ENCODE peak calls at places on chromosomes 11 and 22, in five cellular contexts. P, G, D, I and T are unnamed samples. For H3K27me3 and H3K4me1, the result is how much of the 10 kb centered on the place peaks cover.

GRCh38 chr22:20271114-20271994 is 3.2 kb upstream of the RTN4R start:
- DNase-seq in P (no peak), G (no peak), D (no peak), I (no peak), T (no peak)

GRCh38 chr22:19523240-19524169 is 705 bp downstream of the CLDN5 start:
- DNase-seq in P (peak), G (peak), D (no peak), I (no peak), T (peak)

GRCh38 chr11:92423133-92423532 is 198.5 kb downstream of the FAT3 start:
- DNase-seq in P (no peak), G (no peak), D (no peak), I (no peak), T (no peak)

GRCh38 chr11:73283316-73284035 is 11.3 kb downstream of the P2RY6 start:
- DNase-seq in P (no peak), G (no peak), D (no peak), I (no peak), T (no peak)

GRCh38 chr22:45413368-45414211 is at the start of the genes RIBC2 and SMC1B:
- DNase-seq in P (peak), G (peak), D (peak), I (peak), T (peak)

GRCh38 chr22:20531404-20532181 is 24.2 kb downstream of the MED15 start:
- DNase-seq in P (peak), G (peak), D (peak), I (no peak), T (no peak)

GRCh38 chr22:20206709-20207215 is 55.9 kb upstream of the CCDC188 start:
- DNase-seq in P (no peak), G (no peak), D (no peak), I (no peak), T (no peak)

GRCh38 chr11:20113147-20113435 is 47.2 kb downstream of the DBX1 start:
- DNase-seq in P (no peak), G (peak), D (no peak), I (no peak), T (no peak)

GRCh38 chr22:27918351-27919221 is 470 bp downstream of the PITPNB start:
- DNase-seq in P (peak), G (peak), D (peak), I (peak), T (peak)

GRCh38 chr11:14381968-14382367 is 23.0 kb upstream of the RRAS2 start:
- DNase-seq in P (no peak), G (no peak), D (no peak), I (no peak), T (no peak)

GRCh38 chr11:86551286-86551685 is 121.1 kb downstream of the ME3 start:
- DNase-seq in P (no peak), G (peak), D (peak), I (no peak), T (no peak)

GRCh38 chr11:107956543-107956942 is 28.3 kb downstream of the RAB39A start:
- DNase-seq in P (no peak), G (no peak), D (no peak), I (no peak), T (no peak)

GRCh38 chr11:114026355-114026754 is 33.2 kb upstream of the ZBTB16 start:
- DNase-seq in P (peak), G (no peak), D (no peak), I (no peak), T (peak)

DNA sequence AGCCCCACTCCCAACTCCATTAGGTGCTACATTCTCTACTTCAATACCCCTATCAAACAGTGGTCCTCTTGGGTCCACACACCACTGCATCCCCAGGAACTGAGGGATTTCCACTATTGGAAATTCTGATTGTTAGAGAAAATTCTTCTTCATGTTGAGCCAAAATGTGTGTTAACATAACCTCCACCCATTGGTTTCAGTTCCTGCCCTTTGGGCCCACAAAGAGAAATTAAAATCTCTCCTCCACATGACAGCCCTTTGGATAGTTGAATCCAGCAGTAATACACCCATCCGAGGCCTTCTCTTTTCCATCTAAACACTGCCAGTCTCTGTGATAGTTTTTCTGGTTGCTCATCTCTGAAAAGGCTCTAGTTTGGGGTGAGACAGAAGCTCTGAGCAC is 2.1 kb downstream of the VSIG2 start:
- DNase-seq in P (no peak), G (no peak), D (no peak), I (no peak), T (no peak)
- H3K27me3 ChIP-seq in P (half or more), G (half or more), D (under half), I (under half), T (under half)

DNA sequence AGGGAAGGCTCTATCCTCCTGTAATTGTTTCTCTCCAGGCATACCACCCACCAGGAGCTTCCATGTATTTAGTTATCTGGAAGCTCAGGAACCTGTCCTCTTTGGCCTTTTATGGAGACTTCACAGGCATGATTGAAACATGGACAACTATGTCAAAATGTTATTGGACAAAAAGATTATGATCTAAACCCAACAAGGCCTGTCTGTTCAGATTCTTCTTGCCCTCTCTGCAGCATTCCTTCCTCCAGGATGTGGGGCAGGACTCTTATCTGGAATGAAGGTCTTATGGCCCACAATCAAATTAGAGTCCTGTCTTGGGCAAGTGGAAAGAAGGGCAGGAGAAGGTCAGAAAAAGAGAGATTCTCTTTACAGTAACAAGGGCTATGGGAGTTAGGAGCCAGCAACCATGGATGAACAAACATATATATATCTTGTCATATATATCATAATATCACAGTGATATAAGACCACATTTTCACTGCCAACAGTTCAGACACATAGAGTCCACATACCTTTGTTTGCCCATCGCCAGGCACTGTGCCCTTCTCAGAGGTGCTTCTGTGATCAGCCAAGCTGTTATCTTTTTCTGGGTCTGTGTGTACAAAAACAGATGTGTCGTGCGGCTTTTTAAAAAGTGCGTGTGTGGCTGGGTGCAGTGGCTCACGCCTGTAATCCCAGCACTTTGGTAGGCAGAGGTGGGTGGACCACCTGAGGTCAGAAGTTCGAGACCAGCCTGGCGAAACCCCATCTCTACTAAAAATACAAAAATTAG is 42.5 kb upstream of the SUSD2 start:
- DNase-seq in P (no peak), G (no peak), D (no peak), I (no peak), T (no peak)
- H3K4me1 ChIP-seq in P (under half), G (under half), D (under half), I (under half), T (under half)

DNA sequence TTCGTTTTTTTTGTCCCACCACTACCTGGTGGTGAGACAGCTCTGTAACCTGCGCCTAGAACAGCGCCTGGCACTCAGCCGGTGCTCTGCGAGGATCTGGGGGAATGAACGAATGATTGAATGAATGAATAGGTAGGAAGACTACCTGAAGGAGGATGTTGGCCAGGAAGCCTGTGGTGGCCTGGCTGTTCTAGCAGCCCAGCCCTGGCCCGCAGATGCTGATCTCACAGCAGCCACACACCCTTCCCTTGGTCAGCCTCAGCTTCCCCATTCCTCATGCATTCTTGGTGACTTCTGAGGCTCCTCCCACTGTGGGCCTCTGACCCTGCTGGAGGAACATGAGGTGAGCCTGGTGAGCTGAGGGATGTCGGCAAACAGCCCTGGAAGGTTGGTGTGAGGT is 3.7 kb downstream of the TRPM5 start:
- DNase-seq in P (no peak), G (no peak), D (no peak), I (no peak), T (no peak)
- H3K27me3 ChIP-seq in P (half or more), G (under half), D (under half), I (under half), T (under half)

DNA sequence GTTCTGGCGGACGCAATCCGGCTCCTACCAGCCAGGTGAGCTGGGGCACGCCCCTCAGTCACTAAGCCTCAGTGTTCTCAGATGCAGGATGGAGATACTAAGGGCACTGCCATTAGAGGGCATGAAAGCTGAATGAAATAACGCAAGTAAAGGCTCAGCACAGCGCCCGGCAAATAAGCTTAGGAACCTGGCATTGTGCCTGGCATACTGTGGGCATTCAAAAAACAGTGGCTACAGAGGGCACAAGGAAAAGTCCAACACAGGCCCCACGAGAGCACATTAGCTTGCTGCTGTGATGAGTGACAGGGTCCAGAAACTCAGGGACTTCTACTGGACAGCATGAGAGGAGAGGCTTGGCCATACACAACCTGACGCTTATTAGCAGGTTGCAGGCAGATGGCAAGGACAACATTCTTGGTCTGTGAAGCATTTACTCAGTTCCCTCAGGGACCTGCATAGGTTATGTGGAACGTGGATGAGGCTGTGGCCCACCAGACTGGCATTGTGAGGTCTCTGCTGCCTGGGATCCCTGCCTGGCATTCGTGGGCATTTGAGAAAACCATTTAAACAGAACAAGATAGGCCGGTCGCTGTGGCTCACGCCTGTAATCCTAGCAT is 12.2 kb downstream of the TXN2 start:
- DNase-seq in P (no peak), G (no peak), D (no peak), I (no peak), T (no peak)
- H3K4me1 ChIP-seq in P (under half), G (under half), D (under half), I (under half), T (under half)

GRCh38 chr11:128318856-128319474 is 268.4 kb downstream of the ETS1 start:
- DNase-seq in P (no peak), G (no peak), D (no peak), I (no peak), T (peak)

GRCh38 chr11:128311742-128312719 is 275.3 kb downstream of the ETS1 start:
- DNase-seq in P (no peak), G (no peak), D (no peak), I (no peak), T (no peak)

GRCh38 chr11:128313931-128314330 is 273.4 kb downstream of the ETS1 start:
- DNase-seq in P (no peak), G (no peak), D (no peak), I (no peak), T (no peak)

GRCh38 chr11:128316541-128317206 is 270.7 kb downstream of the ETS1 start:
- DNase-seq in P (no peak), G (no peak), D (no peak), I (no peak), T (no peak)

GRCh38 chr11:128315933-128316332 is 271.4 kb downstream of the ETS1 start:
- DNase-seq in P (no peak), G (no peak), D (no peak), I (no peak), T (no peak)
- H3K27me3 ChIP-seq in P (under half), G (under half), D (under half), I (under half), T (under half)

DNA sequence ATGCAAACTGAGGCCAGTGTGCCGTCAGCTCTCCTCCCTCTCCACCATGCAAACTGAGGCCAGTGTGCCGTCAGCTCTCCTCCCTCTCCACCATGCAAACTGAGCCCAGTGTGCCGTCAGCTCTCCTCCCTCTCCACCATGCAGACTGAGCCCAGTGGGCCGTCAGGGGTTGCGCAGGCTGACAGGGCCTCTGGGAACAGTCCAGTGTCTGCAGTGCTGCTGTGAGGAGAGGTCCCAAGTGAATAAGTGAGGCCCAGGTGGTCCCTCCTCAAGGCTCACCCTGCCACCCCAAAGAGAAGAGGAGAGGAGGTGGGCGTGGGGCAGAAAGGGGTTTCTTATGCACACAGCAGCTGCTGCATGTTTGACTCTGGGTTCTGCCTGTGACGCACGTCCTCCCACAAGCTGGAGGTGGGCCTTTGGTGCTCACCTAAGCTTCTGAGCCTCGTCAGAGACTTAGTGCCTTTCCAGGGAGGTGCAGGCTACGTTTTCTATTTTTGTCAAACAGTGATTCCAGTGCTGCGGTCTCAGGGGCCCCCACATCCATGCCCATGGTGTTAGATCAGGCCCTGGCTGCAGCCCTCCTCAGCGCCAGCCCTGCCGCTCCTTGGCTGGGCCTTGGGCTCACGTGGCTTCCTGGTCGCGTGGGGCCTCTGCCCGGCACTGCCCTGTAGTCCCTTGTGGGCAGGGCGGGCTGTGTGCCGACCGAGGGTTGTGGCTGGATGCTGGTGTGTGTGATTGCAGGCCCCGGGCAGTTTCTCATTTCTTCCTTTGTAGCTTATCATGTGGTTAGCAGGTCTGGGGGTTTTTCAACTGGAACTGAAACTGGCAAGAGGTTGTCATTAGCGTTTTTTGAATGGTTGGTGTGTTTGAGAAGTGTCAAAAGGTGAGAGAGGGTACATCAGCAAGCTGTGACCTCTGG is 7.1 kb downstream of the TPCN2 start:
- DNase-seq in P (no peak), G (no peak), D (no peak), I (peak), T (no peak)
- H3K4me1 ChIP-seq in P (under half), G (under half), D (under half), I (under half), T (under half)

GRCh38 chr22:49271369-49271727 is 556.3 kb downstream of the BRD1 start:
- DNase-seq in P (no peak), G (no peak), D (no peak), I (no peak), T (no peak)
- H3K27me3 ChIP-seq in P (half or more), G (under half), D (under half), I (under half), T (under half)

GRCh38 chr11:128493570-128493965 is 93.8 kb downstream of the ETS1 start:
- DNase-seq in P (no peak), G (no peak), D (no peak), I (no peak), T (no peak)

GRCh38 chr11:128492903-128493569 is 94.3 kb downstream of the ETS1 start:
- DNase-seq in P (no peak), G (no peak), D (no peak), I (no peak), T (no peak)

GRCh38 chr11:128496684-128497056 is 90.7 kb downstream of the ETS1 start:
- DNase-seq in P (no peak), G (no peak), D (no peak), I (no peak), T (no peak)

GRCh38 chr11:128496249-128496648 is 91.1 kb downstream of the ETS1 start:
- DNase-seq in P (no peak), G (no peak), D (no peak), I (no peak), T (no peak)

DNA sequence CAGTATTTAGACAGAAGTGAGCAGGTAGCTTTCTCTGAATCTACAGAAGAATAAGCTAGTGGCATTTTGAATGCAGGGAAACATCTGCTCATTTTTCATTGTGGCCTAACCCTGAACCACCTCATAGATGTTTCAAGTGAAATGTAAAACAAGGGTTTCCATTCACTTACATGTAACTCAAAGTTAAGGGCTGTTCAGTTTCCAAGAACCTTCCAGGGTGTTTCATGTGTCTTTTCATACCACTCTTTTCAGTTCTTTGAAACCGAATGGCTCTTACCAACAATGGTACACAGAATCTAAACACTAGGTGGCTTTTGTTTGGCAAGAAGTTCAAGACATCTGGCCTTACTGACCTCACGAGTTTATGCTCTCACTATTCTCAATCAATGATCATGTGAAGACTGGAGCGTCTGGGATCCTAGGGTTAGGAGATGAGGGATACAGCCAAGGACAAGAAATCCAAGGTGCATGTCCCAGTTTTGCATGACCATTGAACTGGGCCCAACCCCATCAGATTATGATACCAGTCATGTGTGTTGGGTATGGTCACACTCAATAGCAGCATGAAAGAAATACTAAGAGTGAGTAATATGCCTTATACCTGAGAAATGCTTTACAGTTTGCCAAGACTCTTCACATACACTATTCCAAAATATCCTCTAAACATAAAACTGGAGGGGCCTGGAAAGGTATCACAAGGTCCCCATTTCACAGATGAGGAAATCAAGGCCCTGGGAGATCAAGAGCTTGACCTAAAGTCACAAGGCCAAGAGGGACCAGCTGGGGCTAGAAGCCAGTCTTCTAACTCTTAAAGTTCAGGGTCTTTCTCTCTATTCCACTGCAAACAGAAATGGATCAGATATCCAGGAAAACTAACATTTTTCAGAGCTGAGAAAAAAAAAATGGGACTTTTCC is 92.7 kb downstream of the ETS1 start:
- DNase-seq in P (no peak), G (no peak), D (no peak), I (no peak), T (no peak)
- H3K4me1 ChIP-seq in P (under half), G (half or more), D (under half), I (under half), T (half or more)

GRCh38 chr11:76208438-76208828 is 2.1 kb upstream of the WNT11 start:
- DNase-seq in P (no peak), G (no peak), D (no peak), I (no peak), T (no peak)

GRCh38 chr11:76205252-76206076 is 838 bp downstream of the WNT11 start:
- DNase-seq in P (peak), G (no peak), D (no peak), I (no peak), T (no peak)

GRCh38 chr11:76206077-76206326 is 300 bp downstream of the WNT11 start:
- DNase-seq in P (no peak), G (no peak), D (no peak), I (no peak), T (no peak)

GRCh38 chr11:76207642-76208378 is 1.5 kb upstream of the WNT11 start:
- DNase-seq in P (peak), G (peak), D (peak), I (peak), T (peak)

DNA sequence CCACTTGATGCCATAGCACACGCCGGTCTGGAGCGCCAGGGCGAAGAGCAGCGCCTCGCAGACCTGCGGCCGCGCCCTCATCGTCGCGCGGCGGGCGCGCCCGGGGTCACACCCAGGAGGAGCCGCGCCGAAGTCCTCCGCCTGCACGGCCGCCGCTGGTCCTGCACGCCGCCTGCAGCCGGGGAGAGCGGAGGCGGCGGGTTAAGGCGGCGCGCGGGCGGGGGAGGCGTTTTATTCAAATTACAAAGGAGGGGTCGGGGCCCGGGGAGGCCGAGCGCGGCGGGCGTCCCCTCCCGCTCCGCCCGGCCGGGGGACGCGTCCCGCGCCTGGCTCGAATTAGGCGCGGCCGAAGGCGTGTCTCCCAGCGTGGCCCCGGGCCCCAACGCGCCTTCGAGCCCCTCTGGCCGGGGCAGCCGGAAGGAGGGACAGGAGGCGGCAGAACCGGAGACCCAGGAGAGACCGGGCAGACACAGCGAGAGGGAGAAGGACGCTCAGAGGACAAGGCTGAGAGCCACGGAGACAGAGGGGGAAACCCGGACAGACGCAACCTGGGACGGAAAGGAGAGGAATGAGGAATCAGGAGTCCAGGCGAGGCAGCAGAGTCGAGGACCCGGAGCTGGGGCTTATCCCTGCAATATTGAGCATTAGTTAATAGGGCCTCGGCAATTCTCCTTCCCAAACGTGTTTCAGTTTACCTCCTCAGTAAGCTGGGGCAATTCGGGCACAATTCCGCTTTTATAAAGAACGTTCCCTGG is at the start of gene WNT11:
- DNase-seq in P (peak), G (no peak), D (peak), I (peak), T (peak)
- H3K27me3 ChIP-seq in P (half or more), G (half or more), D (under half), I (under half), T (under half)